ENCODE peak calls at places on chromosomes 3 and 15, in nine cellular contexts. S is GF-D8; D is activated T-cell treated with anti-CD3 and anti-CD28 coated beads, Interleukin-2, amount 50 U/mL, for 48 hours; Q is ACHN; J is kidney tubule cell; M is mesothelial cell of epicardium; L is occipital lobe; V is stimulated activated CD8-positive, alpha-beta memory T cell treated with anti-CD3 and anti-CD28 coated beads, Interleukin-15, amount 100 ng/mL, for 4 hours; Z is left cardiac atrium. B is an unnamed sample.

GRCh38 chr3:65483475-65483874 is 555.2 kb downstream of the MAGI1 start:
- DNase-seq in S (no peak), D (no peak), Q (no peak), J (peak), M (peak), L (peak), V (no peak), Z (peak), B (no peak)

GRCh38 chr3:163126115-163126514 is 1629.5 kb downstream of the OTOL1 start:
- DNase-seq in S (no peak), D (no peak), Q (no peak), J (no peak), M (no peak), L (no peak), V (no peak), Z (no peak), B (no peak)

GRCh38 chr3:170866499-170866898 is 3.5 kb downstream of the RPL22L1 start:
- DNase-seq in S (no peak), D (no peak), Q (no peak), J (no peak), M (no peak), L (no peak), V (no peak), Z (no peak), B (no peak)

GRCh38 chr3:181369637-181370036 is 342.1 kb upstream of the SOX2 start:
- DNase-seq in S (no peak), D (no peak), Q (no peak), J (no peak), M (no peak), L (no peak), V (no peak), Z (no peak), B (no peak)

GRCh38 chr15:82113116-82113715 is 67.4 kb upstream of the MEX3B start:
- DNase-seq in S (no peak), D (no peak), Q (no peak), J (peak), M (no peak), L (no peak), V (no peak), Z (no peak), B (no peak)

GRCh38 chr3:129888739-129889138 is 4.8 kb downstream of the TMCC1 start:
- DNase-seq in S (no peak), D (no peak), Q (peak), J (peak), M (no peak), L (no peak), V (no peak), Z (no peak), B (no peak)

GRCh38 chr3:119579366-119580147 is at the start of gene ADPRH:
- DNase-seq in S (no peak), D (peak), Q (peak), J (peak), M (peak), L (peak), V (peak), Z (peak), B (peak)

GRCh38 chr15:68299436-68299835 is 21.9 kb downstream of the FEM1B start:
- DNase-seq in S (no peak), D (no peak), Q (peak), J (no peak), M (no peak), L (no peak), V (no peak), Z (no peak), B (no peak)

GRCh38 chr3:151347432-151347831 is 18.1 kb upstream of the P2RY13 start:
- DNase-seq in S (peak), D (no peak), Q (no peak), J (no peak), M (no peak), L (no peak), V (no peak), Z (no peak), B (peak)

GRCh38 chr3:13711911-13712650 is 163.2 kb downstream of the FBLN2 start:
- DNase-seq in S (no peak), D (no peak), Q (no peak), J (no peak), M (peak), L (no peak), V (no peak), Z (no peak), B (no peak)

GRCh38 chr3:51581529-51581928 is 43.0 kb downstream of the RAD54L2 start:
- DNase-seq in S (no peak), D (no peak), Q (no peak), J (no peak), M (no peak), L (no peak), V (no peak), Z (no peak), B (no peak)

GRCh38 chr3:38524141-38524739 is 28.1 kb downstream of the EXOG start:
- DNase-seq in S (no peak), D (no peak), Q (no peak), J (no peak), M (no peak), L (no peak), V (no peak), Z (no peak), B (no peak)

GRCh38 chr3:194769020-194769643 is 83.4 kb downstream of the FAM43A start:
- DNase-seq in S (peak), D (peak), Q (peak), J (peak), M (peak), L (peak), V (peak), Z (peak), B (peak)

GRCh38 chr15:100468265-100468664 is 60.5 kb downstream of the CERS3 start:
- DNase-seq in S (no peak), D (no peak), Q (no peak), J (peak), M (no peak), L (no peak), V (no peak), Z (peak), B (no peak)

GRCh38 chr15:51842852-51843737 is 13.6 kb downstream of the TMOD3 start:
- DNase-seq in S (no peak), D (no peak), Q (peak), J (peak), M (no peak), L (no peak), V (no peak), Z (no peak), B (no peak)

GRCh38 chr15:49379996-49380395 is 43.0 kb upstream of the FGF7 start:
- DNase-seq in S (no peak), D (no peak), Q (no peak), J (no peak), M (no peak), L (no peak), V (no peak), Z (no peak), B (no peak)

GRCh38 chr15:23877502-23878412 is 190.7 kb upstream of the NDN start:
- DNase-seq in S (no peak), D (peak), Q (peak), J (peak), M (peak), L (no peak), V (no peak), Z (peak), B (no peak)

GRCh38 chr15:40459391-40460015 is 11.3 kb upstream of the CHST14 start:
- DNase-seq in S (no peak), D (no peak), Q (no peak), J (no peak), M (no peak), L (no peak), V (no peak), Z (no peak), B (no peak)

GRCh38 chr15:67479781-67480180 is 41.1 kb upstream of the C15orf61 start:
- DNase-seq in S (no peak), D (no peak), Q (no peak), J (no peak), M (no peak), L (no peak), V (no peak), Z (no peak), B (no peak)

GRCh38 chr3:185959609-185960517 is 22.0 kb upstream of the TRA2B start:
- DNase-seq in S (peak), D (no peak), Q (no peak), J (peak), M (no peak), L (no peak), V (no peak), Z (no peak), B (no peak)

GRCh38 chr15:63606333-63606732 is 9.1 kb downstream of the FBXL22 start:
- DNase-seq in S (no peak), D (no peak), Q (no peak), J (no peak), M (no peak), L (no peak), V (no peak), Z (no peak), B (no peak)

GRCh38 chr3:14343338-14344112 is 58.9 kb upstream of the SLC6A6 start:
- DNase-seq in S (no peak), D (no peak), Q (no peak), J (no peak), M (no peak), L (no peak), V (no peak), Z (no peak), B (no peak)

GRCh38 chr3:80771085-80771484 is 990.4 kb downstream of the GBE1 start:
- DNase-seq in S (peak), D (no peak), Q (no peak), J (peak), M (no peak), L (no peak), V (no peak), Z (peak), B (no peak)

GRCh38 chr3:67083277-67083676 is 85.2 kb downstream of the KBTBD8 start:
- DNase-seq in S (peak), D (peak), Q (no peak), J (peak), M (no peak), L (no peak), V (peak), Z (no peak), B (peak)

GRCh38 chr15:70478251-70478990 is 284.9 kb downstream of the UACA start:
- DNase-seq in S (no peak), D (no peak), Q (no peak), J (peak), M (no peak), L (no peak), V (no peak), Z (peak), B (no peak)

GRCh38 chr3:52039846-52040245 is 16.5 kb downstream of the DUSP7 start:
- DNase-seq in S (no peak), D (no peak), Q (no peak), J (no peak), M (no peak), L (peak), V (no peak), Z (peak), B (no peak)

GRCh38 chr3:171685116-171685895 is 125.0 kb downstream of the PLD1 start:
- DNase-seq in S (no peak), D (no peak), Q (no peak), J (peak), M (no peak), L (no peak), V (no peak), Z (no peak), B (no peak)

GRCh38 chr3:87298111-87298718 is 21.8 kb upstream of the POU1F1 start:
- DNase-seq in S (peak), D (no peak), Q (peak), J (peak), M (no peak), L (no peak), V (no peak), Z (no peak), B (peak)

GRCh38 chr3:117035785-117036184 is 326.2 kb downstream of the TUSC7 start:
- DNase-seq in S (no peak), D (no peak), Q (no peak), J (no peak), M (no peak), L (no peak), V (no peak), Z (no peak), B (no peak)

GRCh38 chr15:69223083-69223813 is 62.8 kb downstream of the GLCE start:
- DNase-seq in S (no peak), D (no peak), Q (no peak), J (no peak), M (no peak), L (no peak), V (no peak), Z (no peak), B (no peak)

GRCh38 chr3:141410408-141410807 is 42.1 kb downstream of the ZBTB38 start:
- DNase-seq in S (no peak), D (no peak), Q (no peak), J (no peak), M (no peak), L (no peak), V (no peak), Z (peak), B (no peak)

GRCh38 chr15:43370310-43370974 is 401 bp downstream of the ZSCAN29 start:
- DNase-seq in S (no peak), D (no peak), Q (peak), J (peak), M (peak), L (peak), V (no peak), Z (peak), B (peak)

GRCh38 chr15:63603516-63603915 is 6.3 kb downstream of the FBXL22 start:
- DNase-seq in S (no peak), D (no peak), Q (no peak), J (no peak), M (no peak), L (no peak), V (no peak), Z (no peak), B (no peak)

GRCh38 chr3:147421184-147421912 is 12.2 kb downstream of the ZIC1 start:
- DNase-seq in S (no peak), D (no peak), Q (no peak), J (no peak), M (peak), L (no peak), V (no peak), Z (no peak), B (no peak)

GRCh38 chr15:70852501-70853269 is 1.3 kb downstream of the LARP6 start:
- DNase-seq in S (no peak), D (no peak), Q (peak), J (peak), M (no peak), L (no peak), V (no peak), Z (no peak), B (no peak)